ENCODE peak calls at places on chromosomes 12 and 14, in nine cellular contexts. R is effector memory CD4-positive, alpha-beta T cell; I is substantia nigra; F is SW480; Z is hypothalamus; X is mesothelial cell of epicardium; W is effector CD8-positive, alpha-beta T cell; H is AG09319; L is cardiac muscle cell. P is an unnamed sample.

GRCh38 chr12:104175726-104176247 is 37.8 kb upstream of the NFYB start:
- DNase-seq in X (no peak), Z (no peak), I (no peak), H (no peak), R (no peak), W (no peak), F (no peak), L (no peak), P (no peak)

GRCh38 chr14:98580131-98580678 is 691.8 kb downstream of the BCL11B start:
- DNase-seq in I (no peak), Z (no peak), H (no peak), X (no peak), W (no peak), L (peak; percentile 66), R (no peak), F (peak; percentile 14), P (no peak)

GRCh38 chr14:33642641-33643342 is 308.1 kb downstream of the EGLN3 start:
- DNase-seq in I (no peak), L (no peak), W (no peak), X (no peak), R (no peak), H (no peak), F (no peak), Z (no peak), P (no peak)

GRCh38 chr12:122182887-122183587 is at the start of gene LRRC43:
- DNase-seq in W (no peak), R (no peak), L (peak; percentile 63), I (peak; percentile 33), X (peak; percentile 66), Z (peak; percentile 7), F (peak; percentile 42), H (no peak), P (no peak)

GRCh38 chr12:19316420-19316819 is 122.9 kb upstream of the AEBP2 start:
- DNase-seq in R (no peak), X (no peak), L (no peak), H (no peak), I (no peak), F (no peak), Z (no peak), W (no peak), P (no peak)

GRCh38 chr12:27934278-27934677 is 38.3 kb downstream of the PTHLH start:
- DNase-seq in H (no peak), X (no peak), F (no peak), I (no peak), R (no peak), Z (no peak), L (no peak), W (no peak), P (no peak)

GRCh38 chr14:53109028-53109687 is 44.0 kb downstream of the DDHD1 start:
- DNase-seq in W (peak; percentile 18), I (no peak), H (no peak), L (no peak), Z (no peak), F (no peak), X (no peak), R (no peak), P (peak; percentile 1)

GRCh38 chr12:107079172-107080011 is 14.0 kb downstream of the CRY1 start:
- DNase-seq in W (no peak), X (no peak), I (no peak), F (peak; percentile 22), L (peak; percentile 11), H (no peak), R (no peak), Z (no peak), P (peak; percentile 3)

GRCh38 chr12:98885778-98886177 is 240.7 kb downstream of the APAF1 start:
- DNase-seq in X (no peak), Z (no peak), F (no peak), L (no peak), H (no peak), W (no peak), I (no peak), R (no peak), P (no peak)

GRCh38 chr12:79681008-79681590 is 9.7 kb downstream of the PAWR start:
- DNase-seq in I (no peak), H (no peak), L (no peak), W (no peak), F (no peak), R (no peak), X (no peak), Z (no peak), P (no peak)

GRCh38 chr12:78797201-78797931 is 67.2 kb upstream of the SYT1 start:
- DNase-seq in X (no peak), L (no peak), H (no peak), F (peak; percentile 81), I (no peak), R (no peak), W (no peak), Z (no peak), P (no peak)